ENCODE peak calls at places on chromosomes 16 and 17, in five cellular contexts. P is stimulated activated CD4-positive, alpha-beta T cell treated with anti-CD3 and anti-CD28 coated beads, Interleukin-1b, Interleukin-23, amount 100 ng/mL, for 1 hour; V is OCI-M1; Q is kidney tubule cell; X is EH. I is an unnamed sample.

GRCh38 chr17:61482467-61482866 is 30.2 kb downstream of the TBX4 start:
- DNase-seq in V (no peak), X (no peak), P (no peak), Q (no peak), I (no peak)

GRCh38 chr16:28989363-28989762 is 4.5 kb downstream of the LAT start:
- DNase-seq in P (no peak), X (no peak), Q (no peak), V (no peak), I (no peak)

GRCh38 chr17:19386276-19386863 is 620 bp downstream of the MFAP4 start:
- DNase-seq in Q (peak; percentile 75), X (peak; percentile 92), V (no peak), P (no peak), I (no peak)

GRCh38 chr16:81582655-81583441 is 138.2 kb downstream of the CMIP start:
- DNase-seq in P (no peak), Q (no peak), V (peak; percentile 11), X (peak; percentile 44), I (no peak)

GRCh38 chr17:48153711-48154642 is 46.4 kb downstream of the SNX11 start:
- DNase-seq in X (peak; percentile 69), V (peak; percentile 87), Q (peak; percentile 38), P (no peak), I (peak; percentile 12)

GRCh38 chr16:84885024-84885910 is 65.5 kb downstream of the CRISPLD2 start:
- DNase-seq in V (no peak), X (no peak), P (no peak), Q (no peak), I (no peak)

GRCh38 chr16:68086860-68087268 is 1.7 kb downstream of the NFATC3 start:
- DNase-seq in V (no peak), Q (no peak), X (peak; percentile 35), P (no peak), I (no peak)

GRCh38 chr17:1605681-1606351 is 22.8 kb downstream of the SLC43A2 start:
- DNase-seq in Q (peak; percentile 42), P (no peak), V (no peak), X (no peak), I (no peak)

GRCh38 chr16:47887496-47887895 is 268.3 kb downstream of the ABCC12 start:
- DNase-seq in P (no peak), X (peak; percentile 59), Q (peak; percentile 83), V (no peak), I (no peak)

GRCh38 chr17:74192950-74193781 is 10.3 kb upstream of the RPL38 start:
- DNase-seq in X (no peak), V (no peak), P (no peak), Q (peak; percentile 67), I (no peak)

GRCh38 chr16:66975302-66975893 is 13.0 kb upstream of the CES4A start:
- DNase-seq in P (no peak), V (no peak), X (no peak), Q (no peak), I (no peak)

GRCh38 chr17:36907407-36907806 is 29.9 kb upstream of the LHX1 start:
- DNase-seq in Q (no peak), X (no peak), V (no peak), P (no peak), I (no peak)

GRCh38 chr16:8721693-8722348 is 47.4 kb downstream of the ABAT start:
- DNase-seq in Q (no peak), V (peak; percentile 8), P (no peak), X (no peak), I (no peak)

GRCh38 chr17:20986767-20987510 is 55.9 kb downstream of the USP22 start:
- DNase-seq in Q (no peak), X (no peak), V (no peak), P (no peak), I (no peak)

GRCh38 chr16:68444058-68444657 is 4.2 kb downstream of the SMPD3 start:
- DNase-seq in P (no peak), X (peak; percentile 56), Q (peak; percentile 21), V (peak; percentile 33), I (no peak)

GRCh38 chr17:75821552-75821951 is 22.7 kb downstream of the UNC13D start:
- DNase-seq in V (no peak), Q (no peak), X (no peak), P (no peak), I (no peak)

GRCh38 chr17:28733346-28733745 is 4.8 kb downstream of the NEK8 start:
- DNase-seq in P (no peak), V (no peak), Q (no peak), X (no peak), I (no peak)